ENCODE peak calls at places on chromosomes 16 and 17, in eight cellular contexts. P, N, B, T, X, Q, V and Y are unnamed samples.

GRCh38 chr16:85913141-85913601 is 14.2 kb downstream of the IRF8 start:
- DNase-seq in P (no peak), N (no peak), B (no peak), T (no peak), X (peak), Q (no peak), V (no peak), Y (no peak)

GRCh38 chr17:28968269-28968913 is 17.1 kb upstream of the PHF12 start:
- DNase-seq in P (no peak), N (no peak), B (no peak), T (no peak), X (no peak), Q (no peak), V (no peak), Y (no peak)

GRCh38 chr17:7932949-7933348 is 943 bp downstream of the CNTROB start:
- DNase-seq in P (no peak), N (no peak), B (no peak), T (peak), X (peak), Q (no peak), V (no peak), Y (no peak)

GRCh38 chr17:29740017-29740416 is 117.3 kb upstream of the CORO6 start:
- DNase-seq in P (no peak), N (no peak), B (no peak), T (no peak), X (no peak), Q (no peak), V (no peak), Y (no peak)

GRCh38 chr16:27301236-27301861 is 12.4 kb upstream of the IL4R start:
- DNase-seq in P (no peak), N (no peak), B (no peak), T (no peak), X (no peak), Q (no peak), V (no peak), Y (no peak)

GRCh38 chr17:80619535-80620235 is 75.0 kb downstream of the RPTOR start:
- DNase-seq in P (no peak), N (no peak), B (no peak), T (peak), X (no peak), Q (no peak), V (no peak), Y (no peak)

GRCh38 chr16:28063047-28063521 is 430 bp downstream of the GSG1L start:
- DNase-seq in P (no peak), N (no peak), B (no peak), T (peak), X (no peak), Q (no peak), V (no peak), Y (no peak)

GRCh38 chr17:45160505-45161287 is 979 bp upstream of the HEXIM2 start:
- DNase-seq in P (peak), N (peak), B (no peak), T (peak), X (peak), Q (peak), V (no peak), Y (peak)

GRCh38 chr16:2953706-2954105 is 10.4 kb upstream of the KREMEN2 start:
- DNase-seq in P (no peak), N (no peak), B (no peak), T (no peak), X (peak), Q (no peak), V (no peak), Y (no peak)

GRCh38 chr16:50640391-50640790 is 40.7 kb downstream of the SNX20 start:
- DNase-seq in P (no peak), N (no peak), B (no peak), T (no peak), X (no peak), Q (no peak), V (no peak), Y (no peak)

GRCh38 chr16:69514366-69514765 is 51.4 kb upstream of the NFAT5 start:
- DNase-seq in P (no peak), N (no peak), B (no peak), T (no peak), X (no peak), Q (no peak), V (no peak), Y (no peak)

GRCh38 chr17:16025202-16025601 is 25.6 kb downstream of the TTC19 start:
- DNase-seq in P (no peak), N (no peak), B (no peak), T (no peak), X (no peak), Q (no peak), V (no peak), Y (no peak)

GRCh38 chr17:37885136-37885535 is 39.1 kb upstream of the TBC1D3K start:
- DNase-seq in P (no peak), N (no peak), B (no peak), T (no peak), X (no peak), Q (no peak), V (no peak), Y (no peak)

GRCh38 chr16:89913408-89914387 is 5.0 kb upstream of the MC1R start:
- DNase-seq in P (no peak), N (no peak), B (no peak), T (no peak), X (no peak), Q (no peak), V (no peak), Y (no peak)

GRCh38 chr16:49491736-49492089 is 118.1 kb downstream of the C16orf78 start:
- DNase-seq in P (no peak), N (no peak), B (no peak), T (no peak), X (no peak), Q (no peak), V (peak), Y (no peak)

GRCh38 chr16:30077656-30078055 is 1.9 kb downstream of the PPP4C start:
- DNase-seq in P (no peak), N (no peak), B (no peak), T (no peak), X (no peak), Q (no peak), V (no peak), Y (no peak)

GRCh38 chr16:54050281-54051210 is 236.0 kb downstream of the IRX3 start:
- DNase-seq in P (no peak), N (no peak), B (no peak), T (no peak), X (no peak), Q (no peak), V (peak), Y (no peak)

GRCh38 chr17:49849711-49850610 is 2.1 kb upstream of the TAC4 start:
- DNase-seq in P (no peak), N (no peak), B (no peak), T (no peak), X (no peak), Q (no peak), V (no peak), Y (no peak)

GRCh38 chr17:39926588-39927100 is 757 bp downstream of the ORMDL3 start:
- DNase-seq in P (peak), N (peak), B (no peak), T (peak), X (peak), Q (no peak), V (peak), Y (peak)

GRCh38 chr17:42472709-42473521 is 14.2 kb downstream of the ATP6V0A1 start:
- DNase-seq in P (no peak), N (no peak), B (no peak), T (peak), X (no peak), Q (no peak), V (no peak), Y (no peak)

GRCh38 chr17:9427460-9428315 is 147.9 kb downstream of the STX8 start:
- DNase-seq in P (no peak), N (no peak), B (no peak), T (no peak), X (no peak), Q (no peak), V (no peak), Y (no peak)

GRCh38 chr16:83040174-83040573 is 413.4 kb downstream of the CDH13 start:
- DNase-seq in P (no peak), N (no peak), B (no peak), T (peak), X (no peak), Q (no peak), V (no peak), Y (no peak)

GRCh38 chr17:19346351-19347255 is 15.9 kb downstream of the B9D1 start:
- DNase-seq in P (no peak), N (no peak), B (no peak), T (peak), X (peak), Q (peak), V (no peak), Y (no peak)